ENCODE peak calls at places on chromosomes 2 and 18, in five cellular contexts. N, Y, V, C and Q are unnamed samples.

GRCh38 chr18:69947361-69948106 is at the start of gene CD226:
- DNase-seq in N (no peak), Y (no peak), V (no peak), C (no peak), Q (no peak)

GRCh38 chr2:109066501-109066900 is 62.5 kb upstream of the SH3RF3 start:
- DNase-seq in N (no peak), Y (no peak), V (no peak), C (no peak), Q (no peak)

GRCh38 chr2:152542995-152543481 is 174.2 kb downstream of the PRPF40A start:
- DNase-seq in N (peak), Y (no peak), V (no peak), C (peak), Q (peak)

GRCh38 chr2:19312949-19313348 is 45.5 kb downstream of the OSR1 start:
- DNase-seq in N (peak), Y (peak), V (no peak), C (no peak), Q (no peak)

GRCh38 chr2:105952131-105952530 is 207.4 kb downstream of the NCK2 start:
- DNase-seq in N (no peak), Y (no peak), V (no peak), C (no peak), Q (no peak)

GRCh38 chr2:179059026-179059680 is 9.2 kb upstream of the CCDC141 start:
- DNase-seq in N (no peak), Y (no peak), V (no peak), C (no peak), Q (no peak)

GRCh38 chr2:15874311-15874710 is 66.0 kb upstream of the MYCN start:
- DNase-seq in N (no peak), Y (no peak), V (no peak), C (no peak), Q (no peak)

GRCh38 chr18:55124078-55124477 is 164.8 kb upstream of the CCDC68 start:
- DNase-seq in N (no peak), Y (no peak), V (no peak), C (peak), Q (peak)

GRCh38 chr2:129374452-129374851 is 605.0 kb upstream of the RAB6C start:
- DNase-seq in N (no peak), Y (no peak), V (no peak), C (no peak), Q (no peak)

GRCh38 chr2:240990266-240990529 is 8.2 kb upstream of the SNED1 start:
- DNase-seq in N (no peak), Y (peak), V (no peak), C (no peak), Q (no peak)

GRCh38 chr2:241379481-241380480 is 23.7 kb downstream of the FARP2 start:
- DNase-seq in N (no peak), Y (no peak), V (no peak), C (peak), Q (no peak)

GRCh38 chr2:99088017-99088416 is 53.5 kb upstream of the C2orf15 start:
- DNase-seq in N (no peak), Y (no peak), V (no peak), C (no peak), Q (no peak)

GRCh38 chr2:192669505-192670082 is 474.9 kb upstream of the TMEFF2 start:
- DNase-seq in N (no peak), Y (no peak), V (no peak), C (no peak), Q (no peak)

GRCh38 chr2:241041557-241042158 is 43.2 kb downstream of the SNED1 start:
- DNase-seq in N (no peak), Y (no peak), V (no peak), C (no peak), Q (no peak)

GRCh38 chr2:85768713-85769112 is 14.9 kb downstream of the ATOH8 start:
- DNase-seq in N (no peak), Y (peak), V (no peak), C (no peak), Q (no peak)

GRCh38 chr2:110172506-110172905 is 32.3 kb downstream of the NPHP1 start:
- DNase-seq in N (no peak), Y (no peak), V (no peak), C (no peak), Q (no peak)

GRCh38 chr2:160482673-160483072 is 10.9 kb downstream of the RBMS1 start:
- DNase-seq in N (no peak), Y (no peak), V (no peak), C (no peak), Q (no peak)

GRCh38 chr18:40939636-40940035 is 1015.4 kb upstream of the PIK3C3 start:
- DNase-seq in N (no peak), Y (no peak), V (no peak), C (no peak), Q (no peak)

GRCh38 chr2:181407171-181407570 is 50.0 kb upstream of the ITGA4 start:
- DNase-seq in N (no peak), Y (no peak), V (no peak), C (no peak), Q (no peak)

GRCh38 chr2:27096748-27097297 is 10.3 kb downstream of the KHK start:
- DNase-seq in N (no peak), Y (no peak), V (no peak), C (no peak), Q (no peak)

GRCh38 chr2:120722603-120723421 is 12.9 kb upstream of the GLI2 start:
- DNase-seq in N (no peak), Y (peak), V (no peak), C (no peak), Q (peak)

GRCh38 chr2:158529379-158530110 is 72.8 kb downstream of the PKP4 start:
- DNase-seq in N (peak), Y (no peak), V (no peak), C (peak), Q (peak)

GRCh38 chr2:25252291-25253152 is 84.1 kb upstream of the POMC start:
- DNase-seq in N (no peak), Y (peak), V (peak), C (no peak), Q (no peak)

GRCh38 chr2:95301876-95302641 is 4.9 kb downstream of the KCNIP3 start:
- DNase-seq in N (no peak), Y (no peak), V (no peak), C (no peak), Q (no peak)

GRCh38 chr2:174025271-174026121 is 60.3 kb upstream of the SP3 start:
- DNase-seq in N (peak), Y (peak), V (peak), C (peak), Q (peak)

GRCh38 chr2:19208479-19209204 is 149.8 kb downstream of the OSR1 start:
- DNase-seq in N (no peak), Y (no peak), V (no peak), C (no peak), Q (no peak)

GRCh38 chr2:241048949-241049343 is 50.5 kb downstream of the SNED1 start:
- DNase-seq in N (no peak), Y (no peak), V (no peak), C (no peak), Q (no peak)

GRCh38 chr2:178880257-178880656 is 73.0 kb upstream of the TTN start:
- DNase-seq in N (no peak), Y (no peak), V (no peak), C (no peak), Q (no peak)

GRCh38 chr2:206375956-206376355 is 67.4 kb upstream of the ADAM23 start:
- DNase-seq in N (no peak), Y (no peak), V (no peak), C (no peak), Q (no peak)

GRCh38 chr2:65710779-65711295 is 278.4 kb upstream of the SPRED2 start:
- DNase-seq in N (no peak), Y (peak), V (no peak), C (no peak), Q (no peak)

GRCh38 chr2:129428086-129428660 is 551.3 kb upstream of the RAB6C start:
- DNase-seq in N (no peak), Y (no peak), V (no peak), C (no peak), Q (no peak)

GRCh38 chr2:15968280-15969178 is 28.2 kb downstream of the MYCN start:
- DNase-seq in N (no peak), Y (no peak), V (no peak), C (no peak), Q (no peak)

GRCh38 chr2:218019411-218020060 is 16.7 kb upstream of the TNS1 start:
- DNase-seq in N (no peak), Y (no peak), V (no peak), C (no peak), Q (no peak)

GRCh38 chr18:13629841-13630747 is 96.3 kb downstream of the FAM210A start:
- DNase-seq in N (no peak), Y (no peak), V (no peak), C (no peak), Q (peak)

GRCh38 chr2:233129351-233129978 is 69.3 kb downstream of the INPP5D start:
- DNase-seq in N (no peak), Y (no peak), V (no peak), C (no peak), Q (no peak)

GRCh38 chr2:109374548-109375130 is 239.1 kb downstream of the SEPTIN10 start:
- DNase-seq in N (no peak), Y (peak), V (peak), C (no peak), Q (no peak)

GRCh38 chr18:50297621-50298442 is 10.3 kb upstream of the CXXC1 start:
- DNase-seq in N (no peak), Y (peak), V (peak), C (no peak), Q (no peak)

GRCh38 chr2:186592137-186592875 is 2.5 kb downstream of the ITGAV start:
- DNase-seq in N (no peak), Y (no peak), V (no peak), C (no peak), Q (no peak)

GRCh38 chr18:22697561-22697960 is 235.6 kb upstream of the RBBP8 start:
- DNase-seq in N (no peak), Y (no peak), V (no peak), C (no peak), Q (no peak)
- H3K4me3 ChIP-seq in N (no peak), Y (no peak), V (no peak), C (no peak), Q (no peak)

GRCh38 chr2:1709335-1709605 is 35.0 kb downstream of the PXDN start:
- DNase-seq in N (no peak), Y (no peak), V (no peak), C (no peak), Q (no peak)

GRCh38 chr2:1705557-1706076 is 38.7 kb downstream of the PXDN start:
- DNase-seq in N (no peak), Y (no peak), V (no peak), C (no peak), Q (no peak)

GRCh38 chr2:1709970-1710560 is 34.2 kb downstream of the PXDN start:
- DNase-seq in N (no peak), Y (no peak), V (no peak), C (no peak), Q (no peak)

GRCh38 chr2:1708476-1709334 is 35.6 kb downstream of the PXDN start:
- DNase-seq in N (no peak), Y (no peak), V (no peak), C (no peak), Q (no peak)

DNA sequence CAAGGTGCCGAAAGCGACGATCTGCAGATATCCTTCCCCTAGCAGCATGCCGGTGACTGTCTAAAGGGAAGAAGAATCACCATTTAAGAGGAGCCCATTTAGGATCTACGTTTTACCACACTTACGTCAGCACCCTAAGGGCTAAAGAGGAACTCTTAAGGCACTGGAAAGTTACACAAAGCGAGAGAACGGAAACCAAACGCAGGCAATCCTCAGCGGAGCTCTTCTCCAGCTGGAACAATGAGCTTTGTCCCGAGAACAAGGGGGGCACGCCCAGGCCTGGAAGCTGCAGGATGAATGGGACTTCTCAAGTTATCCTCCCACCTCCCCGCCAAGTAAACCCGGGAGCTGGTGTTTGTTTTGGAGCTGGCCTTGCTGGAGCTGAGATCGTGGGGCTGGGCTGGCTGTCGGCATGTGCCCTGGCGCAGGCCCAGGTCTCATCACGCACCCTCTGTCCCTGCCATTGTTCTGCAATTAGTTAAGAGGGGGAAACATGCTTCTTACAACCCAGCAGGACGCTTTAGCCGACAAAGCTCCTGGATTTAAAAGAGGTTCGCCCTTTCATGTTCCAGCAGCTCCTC is 36.5 kb downstream of the PXDN start:
- DNase-seq in N (peak), Y (no peak), V (peak), C (peak), Q (peak)
- H3K4me3 ChIP-seq in N (peak), Y (peak), V (no peak), C (peak), Q (peak)

GRCh38 chr2:230218411-230218810 is 1.4 kb downstream of the SP110 start:
- DNase-seq in N (no peak), Y (no peak), V (no peak), C (no peak), Q (no peak)
- H3K4me3 ChIP-seq in N (no peak), Y (peak), V (peak), C (no peak), Q (no peak)

GRCh38 chr2:83873110-83873509 is 586.0 kb downstream of the SUCLG1 start:
- DNase-seq in N (no peak), Y (no peak), V (no peak), C (no peak), Q (no peak)
- H3K4me3 ChIP-seq in N (no peak), Y (no peak), V (no peak), C (no peak), Q (no peak)

DNA sequence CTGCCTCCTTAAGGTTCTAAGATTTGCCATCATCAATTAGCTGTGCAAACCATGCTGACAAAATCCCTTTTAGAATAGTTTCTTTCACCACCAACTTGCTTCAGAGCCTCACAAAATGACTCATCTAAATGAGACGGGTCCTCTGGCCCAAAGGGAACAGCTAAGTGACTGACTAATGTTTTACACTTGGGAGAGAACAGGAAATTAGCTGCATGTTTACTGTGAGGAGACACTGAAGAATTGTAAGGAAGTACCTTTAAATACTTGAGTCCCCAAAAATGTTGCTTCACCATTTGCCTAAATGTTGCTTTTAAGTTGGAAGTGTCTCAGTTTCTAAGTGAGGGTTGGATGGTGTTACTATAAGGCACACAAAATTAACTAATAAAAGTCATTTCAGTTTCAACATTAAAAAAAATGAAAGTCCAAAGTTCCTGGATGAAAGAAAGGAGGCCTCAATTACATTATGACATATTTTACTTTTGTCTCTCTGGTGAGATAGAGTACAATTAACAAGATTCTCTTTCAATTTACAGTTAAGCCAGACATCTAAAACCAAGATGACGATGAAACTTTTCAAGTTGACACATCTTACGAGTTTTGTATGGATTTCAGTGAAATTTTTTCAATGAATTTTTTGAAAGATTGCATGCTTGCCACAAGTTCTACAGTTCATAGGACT is 229.1 kb upstream of the FN1 start:
- DNase-seq in N (peak), Y (no peak), V (no peak), C (peak), Q (peak)
- H3K4me3 ChIP-seq in N (no peak), Y (no peak), V (no peak), C (no peak), Q (no peak)

GRCh38 chr18:35703043-35703688 is 121.6 kb downstream of the GALNT1 start:
- DNase-seq in N (no peak), Y (no peak), V (no peak), C (no peak), Q (no peak)
- H3K4me3 ChIP-seq in N (no peak), Y (no peak), V (no peak), C (no peak), Q (no peak)

GRCh38 chr2:10873171-10873570 is 38.6 kb upstream of the KCNF1 start:
- DNase-seq in N (no peak), Y (no peak), V (no peak), C (no peak), Q (no peak)
- H3K4me3 ChIP-seq in N (no peak), Y (no peak), V (no peak), C (no peak), Q (no peak)

GRCh38 chr2:10384089-10384734 is 63.9 kb downstream of the ODC1 start:
- DNase-seq in N (no peak), Y (no peak), V (no peak), C (no peak), Q (no peak)

GRCh38 chr2:10380048-10380926 is 67.8 kb downstream of the ODC1 start:
- DNase-seq in N (no peak), Y (no peak), V (no peak), C (no peak), Q (no peak)

GRCh38 chr2:10385501-10385900 is 62.6 kb downstream of the ODC1 start:
- DNase-seq in N (no peak), Y (no peak), V (no peak), C (no peak), Q (no peak)

GRCh38 chr2:10385933-10386773 is 62.0 kb downstream of the ODC1 start:
- DNase-seq in N (peak), Y (no peak), V (no peak), C (no peak), Q (no peak)

DNA sequence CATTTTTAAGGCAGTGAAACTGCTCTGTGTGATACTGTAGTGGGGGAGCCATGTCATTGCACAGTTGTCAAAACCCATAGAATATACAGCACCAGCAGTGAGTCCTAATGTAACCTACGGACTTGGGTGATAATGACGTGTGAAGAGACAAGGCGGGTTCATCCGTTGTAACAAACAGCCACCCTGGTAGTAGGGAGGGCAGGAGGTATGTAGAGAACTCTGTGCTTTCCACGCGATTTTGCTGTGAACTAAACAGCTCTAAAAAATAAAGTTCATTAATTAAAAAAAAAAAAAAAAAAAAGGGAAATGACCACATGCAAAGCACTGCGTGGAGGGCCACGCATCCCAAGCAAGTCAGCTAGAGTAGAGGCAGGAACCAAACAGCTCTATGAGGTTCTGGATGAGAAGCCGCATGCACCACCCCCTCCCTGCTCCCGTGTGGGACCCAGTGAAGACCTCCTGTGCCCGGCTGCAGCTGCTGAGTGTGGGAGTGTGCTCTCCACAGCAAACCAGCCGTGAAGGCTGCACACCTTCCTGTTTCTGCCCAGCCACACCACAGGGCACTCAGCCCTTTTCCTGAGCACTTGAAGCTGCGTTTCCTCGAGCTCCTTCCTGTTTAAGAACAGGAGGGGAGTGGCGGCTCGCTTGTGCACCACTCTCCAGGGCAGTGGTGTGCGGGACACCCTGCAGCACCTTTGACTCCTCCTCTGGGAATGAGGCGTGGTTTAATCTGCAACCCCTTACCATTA is 65.6 kb downstream of the ODC1 start:
- DNase-seq in N (no peak), Y (peak), V (peak), C (no peak), Q (no peak)
- H3K4me3 ChIP-seq in N (no peak), Y (peak), V (peak), C (no peak), Q (no peak)